ENCODE peak calls at places on chromosomes 13 and 19, in ten cellular contexts. One of them, this sample, is unnamed.

GRCh38 chr13:51729853-51730553 is 74.0 kb downstream of the DHRS12 start:
- DNase-seq in lower lobe of right lung: no peak
- DNase-seq in GM23248: peak; percentile 93
- DNase-seq in tibial nerve: no peak
- DNase-seq in neural progenitor cell: no peak
- DNase-seq in adrenal gland: peak; percentile 60
- DNase-seq in A549: no peak
- DNase-seq in breast epithelium: no peak
- DNase-seq in colonic mucosa: no peak
- DNase-seq in fibroblast of lung: peak; percentile 88
- DNase-seq in this sample: peak; percentile 86

GRCh38 chr19:7742575-7742974 is 4.8 kb downstream of the CD209 start:
- DNase-seq in lower lobe of right lung: no peak
- DNase-seq in GM23248: no peak
- DNase-seq in tibial nerve: no peak
- DNase-seq in neural progenitor cell: no peak
- DNase-seq in adrenal gland: no peak
- DNase-seq in A549: no peak
- DNase-seq in breast epithelium: no peak
- DNase-seq in colonic mucosa: no peak
- DNase-seq in fibroblast of lung: no peak
- DNase-seq in this sample: peak; percentile 14

GRCh38 chr13:42754801-42755513 is 26.4 kb upstream of the FAM216B start:
- DNase-seq in lower lobe of right lung: no peak
- DNase-seq in GM23248: no peak
- DNase-seq in tibial nerve: no peak
- DNase-seq in neural progenitor cell: no peak
- DNase-seq in adrenal gland: no peak
- DNase-seq in A549: no peak
- DNase-seq in breast epithelium: no peak
- DNase-seq in colonic mucosa: no peak
- DNase-seq in fibroblast of lung: no peak
- DNase-seq in this sample: no peak

GRCh38 chr13:42969558-42970172 is 22.4 kb downstream of the EPSTI1 start:
- DNase-seq in lower lobe of right lung: peak; percentile 83
- DNase-seq in GM23248: peak; percentile 78
- DNase-seq in tibial nerve: peak; percentile 81
- DNase-seq in neural progenitor cell: peak; percentile 89
- DNase-seq in adrenal gland: peak; percentile 89
- DNase-seq in A549: peak; percentile 41
- DNase-seq in breast epithelium: peak; percentile 63
- DNase-seq in colonic mucosa: peak; percentile 91
- DNase-seq in fibroblast of lung: peak; percentile 39
- DNase-seq in this sample: peak; percentile 88

GRCh38 chr13:100254002-100254401 is 165.1 kb downstream of the PCCA start:
- DNase-seq in lower lobe of right lung: no peak
- DNase-seq in GM23248: no peak
- DNase-seq in tibial nerve: no peak
- DNase-seq in neural progenitor cell: no peak
- DNase-seq in adrenal gland: no peak
- DNase-seq in A549: no peak
- DNase-seq in breast epithelium: no peak
- DNase-seq in colonic mucosa: no peak
- DNase-seq in fibroblast of lung: no peak
- DNase-seq in this sample: no peak

GRCh38 chr19:38063921-38064320 is 156.9 kb downstream of the SIPA1L3 start:
- DNase-seq in lower lobe of right lung: no peak
- DNase-seq in GM23248: no peak
- DNase-seq in tibial nerve: no peak
- DNase-seq in neural progenitor cell: no peak
- DNase-seq in adrenal gland: no peak
- DNase-seq in A549: no peak
- DNase-seq in breast epithelium: no peak
- DNase-seq in colonic mucosa: no peak
- DNase-seq in fibroblast of lung: no peak
- DNase-seq in this sample: no peak

GRCh38 chr13:110499621-110500281 is 61.8 kb downstream of the RAB20 start:
- DNase-seq in lower lobe of right lung: no peak
- DNase-seq in GM23248: no peak
- DNase-seq in tibial nerve: no peak
- DNase-seq in neural progenitor cell: no peak
- DNase-seq in adrenal gland: no peak
- DNase-seq in A549: no peak
- DNase-seq in breast epithelium: no peak
- DNase-seq in colonic mucosa: no peak
- DNase-seq in fibroblast of lung: peak; percentile 86
- DNase-seq in this sample: no peak

GRCh38 chr13:110158201-110158600 is 148.8 kb downstream of the COL4A1 start:
- DNase-seq in lower lobe of right lung: no peak
- DNase-seq in GM23248: no peak
- DNase-seq in tibial nerve: no peak
- DNase-seq in neural progenitor cell: no peak
- DNase-seq in adrenal gland: no peak
- DNase-seq in A549: no peak
- DNase-seq in breast epithelium: no peak
- DNase-seq in colonic mucosa: no peak
- DNase-seq in fibroblast of lung: no peak
- DNase-seq in this sample: no peak

GRCh38 chr13:114099191-114099590 is 33.2 kb downstream of the RASA3 start:
- DNase-seq in lower lobe of right lung: peak; percentile 45
- DNase-seq in GM23248: peak; percentile 94
- DNase-seq in tibial nerve: peak; percentile 71
- DNase-seq in neural progenitor cell: peak; percentile 60
- DNase-seq in adrenal gland: peak; percentile 65
- DNase-seq in A549: peak; percentile 68
- DNase-seq in breast epithelium: peak; percentile 75
- DNase-seq in colonic mucosa: peak; percentile 47
- DNase-seq in fibroblast of lung: peak; percentile 94
- DNase-seq in this sample: peak; percentile 91

GRCh38 chr19:16380314-16380695 is 55.7 kb downstream of the KLF2 start:
- DNase-seq in lower lobe of right lung: peak; percentile 25
- DNase-seq in GM23248: no peak
- DNase-seq in tibial nerve: no peak
- DNase-seq in neural progenitor cell: no peak
- DNase-seq in adrenal gland: no peak
- DNase-seq in A549: no peak
- DNase-seq in breast epithelium: no peak
- DNase-seq in colonic mucosa: no peak
- DNase-seq in fibroblast of lung: no peak
- DNase-seq in this sample: peak; percentile 25
- H3K4me1 ChIP-seq in lower lobe of right lung: peaks cover 45% of the 10 kb centered on the region
- H3K4me1 ChIP-seq in GM23248: peaks cover 16% of the 10 kb centered on the region
- H3K4me1 ChIP-seq in tibial nerve: peaks cover 33% of the 10 kb centered on the region
- H3K4me1 ChIP-seq in neural progenitor cell: no peaks in the 10 kb centered on the region
- H3K4me1 ChIP-seq in adrenal gland: no peaks in the 10 kb centered on the region
- H3K4me1 ChIP-seq in A549: peaks cover 3% of the 10 kb centered on the region
- H3K4me1 ChIP-seq in breast epithelium: no peaks in the 10 kb centered on the region
- H3K4me1 ChIP-seq in colonic mucosa: no peaks in the 10 kb centered on the region
- H3K4me1 ChIP-seq in fibroblast of lung: peaks cover 13% of the 10 kb centered on the region
- H3K4me1 ChIP-seq in this sample: peaks cover 27% of the 10 kb centered on the region

DNA sequence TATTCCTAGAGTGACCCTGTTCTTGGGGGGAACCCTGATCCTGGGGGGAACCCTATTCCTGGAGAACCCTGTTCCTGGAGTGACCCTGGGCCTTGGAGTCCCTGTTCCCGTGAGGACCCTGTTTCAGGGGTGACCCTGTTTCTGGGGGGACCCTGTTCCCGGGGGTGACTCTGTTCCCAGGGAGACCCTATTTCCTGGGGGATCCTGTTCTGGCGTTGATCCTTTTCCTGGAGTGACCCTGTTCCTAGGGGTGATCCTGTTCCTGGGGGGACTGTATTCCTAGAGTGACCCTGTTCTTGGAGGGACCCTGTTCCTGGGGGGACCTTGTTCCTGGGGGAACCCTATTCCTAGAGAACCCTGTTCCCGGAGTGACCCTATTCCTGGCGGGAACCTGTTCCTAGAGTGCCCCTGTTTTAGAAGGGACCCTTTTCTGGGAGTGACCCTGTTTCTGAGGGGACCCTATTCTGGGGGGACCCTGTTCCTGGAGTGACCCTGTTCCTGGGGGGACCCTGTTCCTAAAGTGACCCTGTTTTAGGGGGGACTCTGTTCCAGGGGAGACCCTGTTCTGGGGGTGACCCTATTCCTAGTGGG is 15.0 kb downstream of the GNA15 start:
- DNase-seq in lower lobe of right lung: no peak
- DNase-seq in GM23248: no peak
- DNase-seq in tibial nerve: no peak
- DNase-seq in neural progenitor cell: no peak
- DNase-seq in adrenal gland: no peak
- DNase-seq in A549: no peak
- DNase-seq in breast epithelium: no peak
- DNase-seq in colonic mucosa: no peak
- DNase-seq in fibroblast of lung: no peak
- DNase-seq in this sample: no peak
- H3K27ac ChIP-seq in lower lobe of right lung: no peak overlapping the region
- H3K27ac ChIP-seq in GM23248: no peak overlapping the region
- H3K27ac ChIP-seq in tibial nerve: no peak overlapping the region
- H3K27ac ChIP-seq in neural progenitor cell: no peak overlapping the region
- H3K27ac ChIP-seq in adrenal gland: no peak overlapping the region
- H3K27ac ChIP-seq in A549: no peak overlapping the region
- H3K27ac ChIP-seq in breast epithelium: no peak overlapping the region
- H3K27ac ChIP-seq in colonic mucosa: no peak overlapping the region
- H3K27ac ChIP-seq in fibroblast of lung: no peak overlapping the region
- H3K27ac ChIP-seq in this sample: no peak overlapping the region

GRCh38 chr13:26951581-26952177 is 191.1 kb upstream of the GPR12 start:
- DNase-seq in lower lobe of right lung: no peak
- DNase-seq in GM23248: no peak
- DNase-seq in tibial nerve: no peak
- DNase-seq in neural progenitor cell: no peak
- DNase-seq in adrenal gland: peak; percentile 47
- DNase-seq in A549: no peak
- DNase-seq in breast epithelium: no peak
- DNase-seq in colonic mucosa: peak; percentile 83
- DNase-seq in fibroblast of lung: no peak
- DNase-seq in this sample: no peak

GRCh38 chr13:26948353-26948752 is 187.8 kb upstream of the GPR12 start:
- DNase-seq in lower lobe of right lung: no peak
- DNase-seq in GM23248: no peak
- DNase-seq in tibial nerve: no peak
- DNase-seq in neural progenitor cell: no peak
- DNase-seq in adrenal gland: no peak
- DNase-seq in A549: no peak
- DNase-seq in breast epithelium: no peak
- DNase-seq in colonic mucosa: no peak
- DNase-seq in fibroblast of lung: no peak
- DNase-seq in this sample: no peak

GRCh38 chr13:26950546-26950945 is 190.0 kb upstream of the GPR12 start:
- DNase-seq in lower lobe of right lung: no peak
- DNase-seq in GM23248: no peak
- DNase-seq in tibial nerve: no peak
- DNase-seq in neural progenitor cell: no peak
- DNase-seq in adrenal gland: no peak
- DNase-seq in A549: no peak
- DNase-seq in breast epithelium: no peak
- DNase-seq in colonic mucosa: peak; percentile 69
- DNase-seq in fibroblast of lung: no peak
- DNase-seq in this sample: no peak

GRCh38 chr13:26950968-26951367 is 190.4 kb upstream of the GPR12 start:
- DNase-seq in lower lobe of right lung: no peak
- DNase-seq in GM23248: no peak
- DNase-seq in tibial nerve: no peak
- DNase-seq in neural progenitor cell: no peak
- DNase-seq in adrenal gland: no peak
- DNase-seq in A549: no peak
- DNase-seq in breast epithelium: no peak
- DNase-seq in colonic mucosa: peak; percentile 60
- DNase-seq in fibroblast of lung: no peak
- DNase-seq in this sample: no peak

DNA sequence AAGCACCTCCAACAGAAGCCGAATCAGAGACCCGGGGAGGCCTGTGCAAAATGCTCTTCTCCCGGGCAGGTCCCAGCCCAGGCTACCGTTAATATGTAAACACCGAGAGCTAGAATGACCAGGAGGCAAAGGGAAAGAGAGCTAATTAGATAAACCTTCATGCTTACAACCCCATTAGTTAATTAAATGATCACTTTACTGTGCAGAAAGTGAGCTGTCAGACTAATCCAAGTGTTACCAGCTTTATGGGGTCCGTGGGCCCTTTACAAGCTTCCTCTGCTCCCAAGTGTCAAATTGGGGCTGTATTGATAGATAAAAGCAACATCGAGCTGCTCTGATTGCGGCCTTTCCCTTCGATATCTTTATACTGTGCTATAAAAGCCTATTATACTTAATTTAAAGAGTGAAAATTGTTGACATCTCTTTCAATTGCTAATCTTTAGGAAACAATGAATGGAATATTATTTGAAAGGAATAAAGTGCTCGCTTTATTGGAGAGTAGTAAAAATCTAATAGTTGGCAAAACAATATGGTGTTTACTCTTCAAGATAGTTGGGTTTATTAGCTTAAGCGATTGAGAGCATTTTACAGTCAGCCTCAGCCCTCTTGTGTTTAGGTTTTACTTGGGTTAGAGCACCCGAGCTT is 189.2 kb upstream of the GPR12 start:
- DNase-seq in lower lobe of right lung: no peak
- DNase-seq in GM23248: no peak
- DNase-seq in tibial nerve: no peak
- DNase-seq in neural progenitor cell: no peak
- DNase-seq in adrenal gland: no peak
- DNase-seq in A549: no peak
- DNase-seq in breast epithelium: no peak
- DNase-seq in colonic mucosa: no peak
- DNase-seq in fibroblast of lung: no peak
- DNase-seq in this sample: no peak
- H3K4me1 ChIP-seq in lower lobe of right lung: no peaks in the 10 kb centered on the region
- H3K4me1 ChIP-seq in GM23248: no peaks in the 10 kb centered on the region
- H3K4me1 ChIP-seq in tibial nerve: no peaks in the 10 kb centered on the region
- H3K4me1 ChIP-seq in neural progenitor cell: no peaks in the 10 kb centered on the region
- H3K4me1 ChIP-seq in adrenal gland: peaks cover 6% of the 10 kb centered on the region
- H3K4me1 ChIP-seq in A549: no peaks in the 10 kb centered on the region
- H3K4me1 ChIP-seq in breast epithelium: no peaks in the 10 kb centered on the region
- H3K4me1 ChIP-seq in colonic mucosa: peaks cover 11% of the 10 kb centered on the region
- H3K4me1 ChIP-seq in fibroblast of lung: no peaks in the 10 kb centered on the region
- H3K4me1 ChIP-seq in this sample: no peaks in the 10 kb centered on the region

DNA sequence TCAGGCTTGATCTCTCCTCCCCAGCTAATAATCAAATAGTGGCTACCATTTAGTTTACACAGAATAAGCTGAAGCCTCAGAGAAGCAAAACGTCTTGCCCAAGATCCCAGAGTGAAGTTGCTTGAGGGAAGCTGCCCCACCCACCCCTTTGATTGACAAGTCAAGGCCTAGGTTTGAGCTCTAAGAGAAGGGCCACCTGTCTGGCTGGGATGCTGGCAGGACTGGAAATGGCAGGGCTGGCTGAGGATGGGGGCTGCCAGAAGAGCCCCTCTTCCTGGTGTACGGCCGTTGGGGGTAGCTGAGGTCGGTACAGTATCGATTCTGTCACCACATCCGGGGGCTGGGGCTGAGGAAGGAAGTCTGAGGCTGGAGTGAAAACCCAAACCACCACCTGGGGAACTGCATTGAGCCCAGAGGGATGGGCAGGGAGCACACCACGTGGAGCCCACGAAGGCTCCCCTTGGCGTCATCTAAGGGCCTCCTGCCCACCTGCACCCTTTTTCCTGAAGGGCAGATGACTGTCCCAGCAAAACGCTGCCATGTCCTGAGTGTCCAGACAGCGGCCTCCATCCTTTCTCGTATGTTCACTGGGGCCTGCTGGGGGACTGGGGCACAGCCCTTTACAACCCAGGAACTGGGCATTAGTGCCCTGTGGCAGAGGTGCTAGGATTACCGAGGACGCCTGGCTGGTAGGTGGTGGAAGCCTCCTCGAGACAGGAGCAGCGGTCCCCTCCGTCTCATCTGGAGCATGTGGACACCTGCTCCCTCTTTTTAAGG is 1.4 kb upstream of the PRKD2 start:
- DNase-seq in lower lobe of right lung: no peak
- DNase-seq in GM23248: peak; percentile 36
- DNase-seq in tibial nerve: no peak
- DNase-seq in neural progenitor cell: peak; percentile 30
- DNase-seq in adrenal gland: no peak
- DNase-seq in A549: peak; percentile 62
- DNase-seq in breast epithelium: no peak
- DNase-seq in colonic mucosa: peak; percentile 63
- DNase-seq in fibroblast of lung: no peak
- DNase-seq in this sample: no peak
- H3K27ac ChIP-seq in lower lobe of right lung: peak overlapping the region; percentile 89
- H3K27ac ChIP-seq in GM23248: peak overlapping the region; percentile 9
- H3K27ac ChIP-seq in tibial nerve: peak overlapping the region; percentile 98
- H3K27ac ChIP-seq in neural progenitor cell: peak overlapping the region; percentile 13
- H3K27ac ChIP-seq in adrenal gland: no peak overlapping the region
- H3K27ac ChIP-seq in A549: no peak overlapping the region
- H3K27ac ChIP-seq in breast epithelium: peak overlapping the region; percentile 93
- H3K27ac ChIP-seq in colonic mucosa: peak overlapping the region; percentile 79
- H3K27ac ChIP-seq in fibroblast of lung: no peak overlapping the region
- H3K27ac ChIP-seq in this sample: peak overlapping the region; percentile 89

This sample was measured in sigmoid colon.